ENCODE peak calls at places on chromosomes 4 and X, in seven cellular contexts. C, D, M, S, L, Y and B are unnamed samples.

GRCh38 chr4:67288964-67289363 is 256.3 kb downstream of the CENPC start:
- DNase-seq in C (no peak), D (no peak), M (no peak), S (peak), L (peak), Y (no peak), B (no peak)

GRCh38 chr4:103375278-103375677 is 177.1 kb upstream of the CENPE start:
- DNase-seq in C (no peak), D (no peak), M (no peak), S (no peak), L (peak), Y (no peak), B (no peak)

GRCh38 chrX:47991263-47992092 is 12.3 kb downstream of the ZNF182 start:
- DNase-seq in C (no peak), D (no peak), M (no peak), S (no peak), L (peak), Y (no peak), B (no peak)

GRCh38 chr4:173182403-173182802 is 13.8 kb downstream of the GALNT7 start:
- DNase-seq in C (peak), D (no peak), M (no peak), S (peak), L (peak), Y (no peak), B (no peak)

GRCh38 chr4:55947254-55947882 is 1.4 kb upstream of the CEP135 start:
- DNase-seq in C (peak), D (no peak), M (no peak), S (no peak), L (peak), Y (no peak), B (no peak)

GRCh38 chr4:37531156-37531555 is 155.0 kb downstream of the RELL1 start:
- DNase-seq in C (no peak), D (no peak), M (no peak), S (no peak), L (no peak), Y (no peak), B (no peak)

GRCh38 chr4:32748498-32748897 is 2028.3 kb downstream of the PCDH7 start:
- DNase-seq in C (no peak), D (no peak), M (no peak), S (no peak), L (no peak), Y (no peak), B (no peak)

GRCh38 chrX:129755779-129756650 is 17.2 kb downstream of the XPNPEP2 start:
- DNase-seq in C (no peak), D (no peak), M (no peak), S (no peak), L (no peak), Y (no peak), B (no peak)

GRCh38 chrX:9416562-9417319 is 48.1 kb upstream of the TBL1X start:
- DNase-seq in C (no peak), D (peak), M (no peak), S (no peak), L (peak), Y (peak), B (no peak)

GRCh38 chr4:165027762-165028402 is 3.9 kb upstream of the TRIM60 start:
- DNase-seq in C (no peak), D (no peak), M (no peak), S (no peak), L (peak), Y (no peak), B (no peak)

GRCh38 chr4:15765306-15765705 is 12.8 kb upstream of the CD38 start:
- DNase-seq in C (no peak), D (no peak), M (no peak), S (no peak), L (no peak), Y (no peak), B (no peak)

GRCh38 chrX:13340182-13340791 is 20.4 kb upstream of the ATXN3L start:
- DNase-seq in C (no peak), D (no peak), M (no peak), S (no peak), L (peak), Y (no peak), B (no peak)